ENCODE peak calls at places on chromosomes 11 and 22, in five cellular contexts. One of them, this sample, is unnamed. For H3K27me3, the result is how much of the 10 kb centered on the place peaks cover.

GRCh38 chr22:39514373-39514973 is 5.9 kb upstream of the ATF4 start:
- DNase-seq in GM23248: peak
- DNase-seq in CD8-positive, alpha-beta memory T cell: peak
- DNase-seq in adrenal gland: peak
- DNase-seq in ovary: no peak
- DNase-seq in this sample: no peak

GRCh38 chr11:108117746-108118371 is 3.5 kb upstream of the ACAT1 start:
- DNase-seq in GM23248: peak
- DNase-seq in CD8-positive, alpha-beta memory T cell: no peak
- DNase-seq in adrenal gland: no peak
- DNase-seq in ovary: no peak
- DNase-seq in this sample: no peak

GRCh38 chr22:41362615-41363014 is 19.1 kb upstream of the TEF start:
- DNase-seq in GM23248: no peak
- DNase-seq in CD8-positive, alpha-beta memory T cell: no peak
- DNase-seq in adrenal gland: no peak
- DNase-seq in ovary: no peak
- DNase-seq in this sample: no peak

GRCh38 chr11:66126808-66127555 is 56.9 kb downstream of the PACS1 start:
- DNase-seq in GM23248: peak
- DNase-seq in CD8-positive, alpha-beta memory T cell: peak
- DNase-seq in adrenal gland: peak
- DNase-seq in ovary: peak
- DNase-seq in this sample: peak

GRCh38 chr22:27842236-27842993 is 40.9 kb upstream of the MN1 start:
- DNase-seq in GM23248: no peak
- DNase-seq in CD8-positive, alpha-beta memory T cell: no peak
- DNase-seq in adrenal gland: peak
- DNase-seq in ovary: no peak
- DNase-seq in this sample: no peak

GRCh38 chr11:73866095-73866579 is 10.5 kb downstream of the COA4 start:
- DNase-seq in GM23248: peak
- DNase-seq in CD8-positive, alpha-beta memory T cell: no peak
- DNase-seq in adrenal gland: peak
- DNase-seq in ovary: peak
- DNase-seq in this sample: no peak

GRCh38 chr22:34105461-34106062 is 185.3 kb upstream of the LARGE1 start:
- DNase-seq in GM23248: peak
- DNase-seq in CD8-positive, alpha-beta memory T cell: no peak
- DNase-seq in adrenal gland: peak
- DNase-seq in ovary: peak
- DNase-seq in this sample: peak

GRCh38 chr11:14852571-14853177 is 39.4 kb downstream of the CYP2R1 start:
- DNase-seq in GM23248: no peak
- DNase-seq in CD8-positive, alpha-beta memory T cell: no peak
- DNase-seq in adrenal gland: no peak
- DNase-seq in ovary: no peak
- DNase-seq in this sample: no peak

GRCh38 chr22:24185501-24186351 is 4.4 kb downstream of the SUSD2 start:
- DNase-seq in GM23248: no peak
- DNase-seq in CD8-positive, alpha-beta memory T cell: no peak
- DNase-seq in adrenal gland: no peak
- DNase-seq in ovary: no peak
- DNase-seq in this sample: peak

GRCh38 chr11:8060801-8061554 is 20.0 kb upstream of the TUB start:
- DNase-seq in GM23248: peak
- DNase-seq in CD8-positive, alpha-beta memory T cell: no peak
- DNase-seq in adrenal gland: no peak
- DNase-seq in ovary: no peak
- DNase-seq in this sample: no peak

DNA sequence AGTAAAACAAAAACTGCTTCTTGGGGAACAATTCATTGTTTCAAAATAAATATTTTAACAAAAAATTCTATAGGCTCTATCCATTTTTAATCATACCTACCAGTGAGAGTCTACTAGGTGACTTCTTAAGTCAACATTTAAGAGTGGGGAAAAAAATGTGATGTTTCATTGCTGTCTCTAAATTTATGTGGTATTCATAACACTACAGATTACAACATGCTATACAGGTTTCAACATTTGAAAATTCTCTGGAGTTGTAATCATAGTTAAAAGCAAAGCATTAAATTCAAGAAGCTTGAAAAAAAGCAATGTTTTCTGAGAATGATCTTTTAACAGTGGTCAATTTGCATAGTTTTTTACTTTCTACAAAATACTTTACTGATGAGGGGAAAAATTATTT is 18.3 kb downstream of the SBF2 start:
- DNase-seq in GM23248: peak
- DNase-seq in CD8-positive, alpha-beta memory T cell: no peak
- DNase-seq in adrenal gland: no peak
- DNase-seq in ovary: no peak
- DNase-seq in this sample: no peak
- H3K4me3 ChIP-seq in GM23248: no peak
- H3K4me3 ChIP-seq in CD8-positive, alpha-beta memory T cell: no peak
- H3K4me3 ChIP-seq in adrenal gland: no peak
- H3K4me3 ChIP-seq in ovary: no peak
- H3K4me3 ChIP-seq in this sample: no peak

GRCh38 chr11:47583844-47584243 is 2.6 kb upstream of the FAM180B start:
- DNase-seq in GM23248: no peak
- DNase-seq in CD8-positive, alpha-beta memory T cell: no peak
- DNase-seq in adrenal gland: no peak
- DNase-seq in ovary: no peak
- DNase-seq in this sample: no peak

GRCh38 chr11:47573321-47573720 is 5.4 kb downstream of the KBTBD4 start:
- DNase-seq in GM23248: no peak
- DNase-seq in CD8-positive, alpha-beta memory T cell: no peak
- DNase-seq in adrenal gland: no peak
- DNase-seq in ovary: no peak
- DNase-seq in this sample: no peak

GRCh38 chr11:47577460-47578041 is 1.2 kb downstream of the KBTBD4 start:
- DNase-seq in GM23248: peak
- DNase-seq in CD8-positive, alpha-beta memory T cell: no peak
- DNase-seq in adrenal gland: no peak
- DNase-seq in ovary: no peak
- DNase-seq in this sample: no peak

GRCh38 chr11:47578524-47579460 is at the start of the genes KBTBD4 and NDUFS3:
- DNase-seq in GM23248: peak
- DNase-seq in CD8-positive, alpha-beta memory T cell: peak
- DNase-seq in adrenal gland: peak
- DNase-seq in ovary: peak
- DNase-seq in this sample: peak
- H3K27ac ChIP-seq in GM23248: peak
- H3K27ac ChIP-seq in CD8-positive, alpha-beta memory T cell: peak
- H3K27ac ChIP-seq in adrenal gland: peak
- H3K27ac ChIP-seq in ovary: peak
- H3K27ac ChIP-seq in this sample: peak

DNA sequence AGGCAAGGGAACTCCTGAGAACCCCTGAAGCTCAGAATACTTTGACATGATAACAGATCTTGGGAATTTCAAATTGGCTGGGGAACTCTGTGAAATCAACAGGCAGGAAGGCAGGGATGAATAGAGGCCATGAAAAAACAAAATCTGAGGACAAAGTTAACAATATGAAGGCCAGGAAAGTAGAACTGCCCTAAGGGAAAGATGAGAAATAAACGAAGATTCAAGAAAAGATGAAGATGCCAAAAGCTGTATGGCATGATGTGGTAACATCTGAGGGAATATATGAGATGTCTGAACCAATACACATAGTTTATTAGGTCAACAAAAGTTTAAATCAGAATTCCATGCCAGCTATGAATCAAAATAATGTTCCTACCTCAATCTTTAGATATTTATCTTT is 25.0 kb downstream of the SERGEF start:
- DNase-seq in GM23248: no peak
- DNase-seq in CD8-positive, alpha-beta memory T cell: no peak
- DNase-seq in adrenal gland: no peak
- DNase-seq in ovary: no peak
- DNase-seq in this sample: no peak
- H3K27me3 ChIP-seq in GM23248: under half
- H3K27me3 ChIP-seq in CD8-positive, alpha-beta memory T cell: under half
- H3K27me3 ChIP-seq in adrenal gland: under half
- H3K27me3 ChIP-seq in ovary: under half
- H3K27me3 ChIP-seq in this sample: under half

GRCh38 chr11:2549491-2549875 is 104.7 kb downstream of the KCNQ1 start:
- DNase-seq in GM23248: no peak
- DNase-seq in CD8-positive, alpha-beta memory T cell: no peak
- DNase-seq in adrenal gland: peak
- DNase-seq in ovary: no peak
- DNase-seq in this sample: peak
- H3K4me3 ChIP-seq in GM23248: no peak
- H3K4me3 ChIP-seq in CD8-positive, alpha-beta memory T cell: no peak
- H3K4me3 ChIP-seq in adrenal gland: no peak
- H3K4me3 ChIP-seq in ovary: no peak
- H3K4me3 ChIP-seq in this sample: no peak